ENCODE peak calls at places on chromosomes 13 and 19, in five cellular contexts. U is GM23248, Y is AML-193, V is NCI-H748 treated with DMSO at 0.1 percent for 48 hours, T is mucosa of gallbladder. H is an unnamed sample.

GRCh38 chr13:113359556-113359955 is 4.4 kb downstream of the GRTP1 start:
- DNase-seq in U (no peak), Y (no peak), V (no peak), T (no peak), H (no peak)

GRCh38 chr19:7852851-7853759 is 21.1 kb downstream of the PRR36 start:
- DNase-seq in U (peak), Y (peak), V (peak), T (peak), H (no peak)

GRCh38 chr13:93945621-93946020 is 533.9 kb downstream of the DCT start:
- DNase-seq in U (no peak), Y (no peak), V (no peak), T (no peak), H (no peak)

GRCh38 chr13:105441406-105441805 is 1094.1 kb downstream of the EFNB2 start:
- DNase-seq in U (no peak), Y (no peak), V (no peak), T (no peak), H (no peak)

GRCh38 chr19:54485846-54486245 is 12.8 kb upstream of the CDC42EP5 start:
- DNase-seq in U (peak), Y (peak), V (no peak), T (no peak), H (no peak)

GRCh38 chr19:48393196-48393558 is 291 bp upstream of the GRIN2D start:
- DNase-seq in U (no peak), Y (no peak), V (no peak), T (no peak), H (no peak)

GRCh38 chr13:77544365-77544764 is 8.9 kb downstream of the SCEL start:
- DNase-seq in U (peak), Y (no peak), V (no peak), T (no peak), H (no peak)

GRCh38 chr13:76293346-76293745 is 592.9 kb downstream of the KCTD12 start:
- DNase-seq in U (peak), Y (no peak), V (no peak), T (no peak), H (no peak)